ENCODE peak calls at places on chromosomes 2 and 18, in nine cellular contexts. C, M, R, X, E, A, Z, U and B are unnamed samples.

GRCh38 chr18:79199691-79200374 is 130.6 kb downstream of the ATP9B start:
- DNase-seq in C (no peak), M (peak; percentile 50), R (peak; percentile 30), X (no peak), E (no peak), A (no peak), Z (no peak), U (no peak), B (no peak)

GRCh38 chr2:2866459-2866858 is 511.2 kb downstream of the EIPR1 start:
- DNase-seq in C (no peak), M (no peak), R (no peak), X (no peak), E (no peak), A (no peak), Z (no peak), U (no peak), B (no peak)

GRCh38 chr2:100520224-100520623 is 42.6 kb upstream of the PDCL3 start:
- DNase-seq in C (no peak), M (peak; percentile 17), R (no peak), X (no peak), E (no peak), A (no peak), Z (no peak), U (no peak), B (no peak)

GRCh38 chr2:120647487-120647886 is 88.2 kb upstream of the GLI2 start:
- DNase-seq in C (no peak), M (peak; percentile 64), R (peak; percentile 64), X (no peak), E (no peak), A (no peak), Z (no peak), U (no peak), B (no peak)

GRCh38 chr18:3062798-3063563 is 50.0 kb upstream of the LPIN2 start:
- DNase-seq in C (peak; percentile 64), M (peak; percentile 36), R (peak; percentile 52), X (peak; percentile 42), E (peak; percentile 61), A (no peak), Z (no peak), U (peak; percentile 79), B (peak; percentile 54)

GRCh38 chr2:213627054-213627710 is 342.9 kb downstream of the SPAG16 start:
- DNase-seq in C (no peak), M (no peak), R (no peak), X (no peak), E (no peak), A (no peak), Z (no peak), U (no peak), B (no peak)

GRCh38 chr2:127225186-127225960 is 5.3 kb upstream of the CYP27C1 start:
- DNase-seq in C (no peak), M (peak; percentile 55), R (peak; percentile 47), X (no peak), E (no peak), A (no peak), Z (no peak), U (no peak), B (peak; percentile 67)

GRCh38 chr18:67104700-67105284 is 411.7 kb downstream of the DSEL start:
- DNase-seq in C (peak; percentile 49), M (peak; percentile 84), R (peak; percentile 71), X (peak; percentile 68), E (peak; percentile 55), A (no peak), Z (no peak), U (peak; percentile 82), B (peak; percentile 37)

GRCh38 chr2:33377048-33377447 is 99.4 kb upstream of the RASGRP3 start:
- DNase-seq in C (peak; percentile 48), M (peak; percentile 51), R (peak; percentile 61), X (no peak), E (no peak), A (no peak), Z (no peak), U (no peak), B (no peak)

GRCh38 chr2:58427572-58428285 is 186.6 kb upstream of the FANCL start:
- DNase-seq in C (no peak), M (peak; percentile 57), R (peak; percentile 38), X (peak; percentile 38), E (no peak), A (no peak), Z (no peak), U (peak; percentile 64), B (peak; percentile 62)

GRCh38 chr2:160368988-160369935 is 124.3 kb downstream of the RBMS1 start:
- DNase-seq in C (no peak), M (peak; percentile 72), R (no peak), X (no peak), E (no peak), A (no peak), Z (no peak), U (no peak), B (no peak)

GRCh38 chr2:1664698-1665097 is 79.6 kb downstream of the PXDN start:
- DNase-seq in C (no peak), M (no peak), R (no peak), X (no peak), E (no peak), A (no peak), Z (no peak), U (no peak), B (no peak)

GRCh38 chr2:231190531-231191197 is 7.8 kb upstream of the ARMC9 start:
- DNase-seq in C (peak; percentile 77), M (peak; percentile 54), R (peak; percentile 73), X (no peak), E (no peak), A (no peak), Z (no peak), U (peak; percentile 66), B (no peak)

GRCh38 chr18:4391859-4392258 is 63.2 kb downstream of the DLGAP1 start:
- DNase-seq in C (no peak), M (no peak), R (no peak), X (no peak), E (no peak), A (no peak), Z (no peak), U (no peak), B (no peak)

GRCh38 chr18:27363918-27364317 is 178.8 kb upstream of the CHST9 start:
- DNase-seq in C (no peak), M (peak; percentile 24), R (peak; percentile 20), X (peak; percentile 3), E (no peak), A (no peak), Z (no peak), U (no peak), B (peak; percentile 5)

GRCh38 chr2:28415715-28416114 is 23.1 kb downstream of the FOSL2 start:
- DNase-seq in C (no peak), M (no peak), R (no peak), X (no peak), E (no peak), A (no peak), Z (no peak), U (no peak), B (no peak)

GRCh38 chr18:44185981-44186380 is 494.7 kb upstream of the SETBP1 start:
- DNase-seq in C (no peak), M (peak; percentile 17), R (no peak), X (no peak), E (no peak), A (no peak), Z (no peak), U (no peak), B (no peak)

GRCh38 chr2:95297088-95297487 is at the start of gene KCNIP3:
- DNase-seq in C (no peak), M (no peak), R (peak; percentile 47), X (no peak), E (no peak), A (no peak), Z (no peak), U (peak; percentile 52), B (no peak)

GRCh38 chr2:38233231-38233983 is 143.7 kb downstream of the ATL2 start:
- DNase-seq in C (peak; percentile 35), M (peak; percentile 93), R (peak; percentile 48), X (no peak), E (no peak), A (no peak), Z (no peak), U (no peak), B (no peak)

GRCh38 chr2:69518836-69519235 is 81.6 kb upstream of the NFU1 start:
- DNase-seq in C (no peak), M (no peak), R (no peak), X (no peak), E (no peak), A (no peak), Z (peak; percentile 95), U (peak; percentile 48), B (no peak)
- H3K27ac ChIP-seq in C (no peak overlapping the region), M (no peak overlapping the region), R (no peak overlapping the region), X (no peak overlapping the region), E (no peak overlapping the region), A (peak overlapping the region; percentile 47), Z (peak overlapping the region; percentile 77), U (no peak overlapping the region), B (no peak overlapping the region)

DNA sequence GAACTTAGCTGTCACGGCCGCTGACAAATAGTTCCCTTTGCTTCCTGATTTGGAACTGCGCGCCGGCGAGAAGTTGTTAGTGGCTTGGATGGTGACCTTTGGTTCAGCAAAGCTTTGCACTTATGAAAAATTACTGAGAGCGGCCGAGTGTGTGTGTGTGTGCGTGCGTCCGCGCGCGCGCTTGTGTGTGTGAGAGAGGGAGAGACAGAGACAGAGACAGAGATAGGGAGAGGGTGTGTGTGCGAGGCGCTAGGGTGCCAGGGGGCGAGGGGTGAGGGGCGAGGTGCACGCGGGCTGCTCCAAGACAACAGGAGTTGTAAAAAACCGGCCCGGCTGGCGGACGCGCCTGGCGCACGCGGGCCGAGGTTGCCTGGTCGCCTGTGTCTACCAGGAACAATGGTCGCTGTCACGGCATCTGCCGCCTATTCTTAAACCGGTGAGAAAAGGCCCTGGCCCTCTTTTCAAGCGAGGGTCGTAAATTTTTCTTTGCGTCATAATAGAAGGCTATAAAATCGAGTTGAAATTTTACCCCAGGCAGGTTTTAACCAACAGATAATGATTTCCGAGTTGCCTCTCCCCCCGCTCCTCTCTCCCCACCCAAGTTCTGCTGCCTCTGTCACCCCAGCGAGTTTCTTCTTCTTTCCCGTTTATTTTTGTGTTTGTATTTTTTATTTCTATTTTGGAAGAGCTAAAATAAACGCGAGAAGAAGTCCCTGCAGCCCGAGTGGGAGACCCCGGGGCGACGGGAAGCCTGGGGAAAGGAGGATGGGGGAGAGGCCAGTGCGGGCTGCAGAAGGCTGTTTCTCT is 595 bp downstream of the HOXD3 start:
- DNase-seq in C (no peak), M (peak; percentile 69), R (no peak), X (peak; percentile 4), E (no peak), A (no peak), Z (no peak), U (peak; percentile 82), B (no peak)
- H3K4me1 ChIP-seq in C (peaks cover 26% of the 10 kb centered on the region), M (no peaks in the 10 kb centered on the region), R (peaks cover 10% of the 10 kb centered on the region), X (no peaks in the 10 kb centered on the region), E (peaks cover 12% of the 10 kb centered on the region), A (peaks cover 62% of the 10 kb centered on the region), Z (no peaks in the 10 kb centered on the region), U (no peaks in the 10 kb centered on the region), B (no peaks in the 10 kb centered on the region)

GRCh38 chr2:170585067-170585466 is 130.1 kb upstream of the SP5 start:
- DNase-seq in C (no peak), M (no peak), R (no peak), X (no peak), E (no peak), A (no peak), Z (peak; percentile 54), U (no peak), B (no peak)
- H3K27ac ChIP-seq in C (no peak overlapping the region), M (no peak overlapping the region), R (no peak overlapping the region), X (no peak overlapping the region), E (no peak overlapping the region), A (no peak overlapping the region), Z (peak overlapping the region; percentile 19), U (no peak overlapping the region), B (no peak overlapping the region)

GRCh38 chr2:64639691-64640090 is 14.0 kb downstream of the SERTAD2 start:
- DNase-seq in C (no peak), M (no peak), R (no peak), X (no peak), E (no peak), A (no peak), Z (no peak), U (no peak), B (no peak)
- H3K4me1 ChIP-seq in C (peaks cover 58% of the 10 kb centered on the region), M (peaks cover 60% of the 10 kb centered on the region), R (peaks cover 35% of the 10 kb centered on the region), X (peaks cover 60% of the 10 kb centered on the region), E (peaks cover 13% of the 10 kb centered on the region), A (peaks cover 100% of the 10 kb centered on the region), Z (peaks cover 83% of the 10 kb centered on the region), U (peaks cover 69% of the 10 kb centered on the region), B (peaks cover 18% of the 10 kb centered on the region)